ENCODE peak calls at places on chromosomes 16 and 17, in six cellular contexts. K is NB4, B is astrocyte of the spinal cord, A is colonic mucosa, Z is cardiac muscle cell, G is epithelial cell of esophagus. Q is an unnamed sample.

GRCh38 chr16:4077083-4077714 is 39.0 kb downstream of the ADCY9 start:
- DNase-seq in K (no peak), B (no peak), A (no peak), Z (no peak), G (peak), Q (no peak)

GRCh38 chr16:10040136-10041080 is 141.8 kb downstream of the GRIN2A start:
- DNase-seq in K (no peak), B (no peak), A (no peak), Z (no peak), G (no peak), Q (no peak)

GRCh38 chr16:47366228-47366627 is 94.6 kb downstream of the ITFG1 start:
- DNase-seq in K (no peak), B (no peak), A (no peak), Z (no peak), G (no peak), Q (no peak)

GRCh38 chr16:27080870-27081269 is 14.1 kb downstream of the C16orf82 start:
- DNase-seq in K (no peak), B (no peak), A (no peak), Z (no peak), G (no peak), Q (no peak)

GRCh38 chr17:65103896-65104295 is 33.3 kb upstream of the RGS9 start:
- DNase-seq in K (no peak), B (peak), A (no peak), Z (no peak), G (peak), Q (no peak)

GRCh38 chr17:62657664-62658063 is 30.2 kb downstream of the MRC2 start:
- DNase-seq in K (no peak), B (no peak), A (no peak), Z (no peak), G (no peak), Q (no peak)

GRCh38 chr17:72567774-72568173 is 447.0 kb downstream of the SOX9 start:
- DNase-seq in K (no peak), B (no peak), A (no peak), Z (no peak), G (no peak), Q (no peak)

GRCh38 chr16:80285089-80285488 is 255.7 kb upstream of the DYNLRB2 start:
- DNase-seq in K (no peak), B (peak), A (no peak), Z (no peak), G (peak), Q (no peak)

GRCh38 chr17:75681289-75681688 is 14.2 kb downstream of the SAP30BP start:
- DNase-seq in K (no peak), B (peak), A (no peak), Z (no peak), G (peak), Q (peak)

GRCh38 chr17:4938069-4938491 is 1.8 kb downstream of the SLC25A11 start:
- DNase-seq in K (no peak), B (no peak), A (no peak), Z (no peak), G (no peak), Q (no peak)

GRCh38 chr16:89363621-89364393 is 126.6 kb downstream of the ANKRD11 start:
- DNase-seq in K (peak), B (peak), A (no peak), Z (no peak), G (peak), Q (peak)

GRCh38 chr17:46848534-46848933 is 2.8 kb upstream of the WNT9B start:
- DNase-seq in K (no peak), B (no peak), A (no peak), Z (no peak), G (no peak), Q (no peak)

GRCh38 chr17:47810901-47811635 is 10.5 kb downstream of the OSBPL7 start:
- DNase-seq in K (no peak), B (no peak), A (peak), Z (no peak), G (no peak), Q (no peak)

GRCh38 chr17:14471052-14471451 is 170.2 kb downstream of the HS3ST3B1 start:
- DNase-seq in K (no peak), B (peak), A (no peak), Z (no peak), G (peak), Q (peak)

GRCh38 chr17:82021728-82022309 is 859 bp downstream of the CENPX start:
- DNase-seq in K (no peak), B (no peak), A (peak), Z (no peak), G (no peak), Q (no peak)

GRCh38 chr17:40479754-40480480 is 21.5 kb downstream of the TNS4 start:
- DNase-seq in K (peak), B (no peak), A (no peak), Z (no peak), G (peak), Q (no peak)

GRCh38 chr17:31008374-31009035 is 37.7 kb downstream of the RNF135 start:
- DNase-seq in K (peak), B (peak), A (peak), Z (peak), G (peak), Q (no peak)

GRCh38 chr17:71438631-71439146 is 682.1 kb upstream of the SOX9 start:
- DNase-seq in K (no peak), B (peak), A (no peak), Z (peak), G (peak), Q (peak)

GRCh38 chr16:89646270-89646669 is 11.2 kb downstream of the CHMP1A start:
- DNase-seq in K (no peak), B (no peak), A (no peak), Z (no peak), G (no peak), Q (no peak)

GRCh38 chr16:68590201-68590994 is 51.3 kb downstream of the ZFP90 start:
- DNase-seq in K (peak), B (peak), A (peak), Z (peak), G (peak), Q (peak)

GRCh38 chr17:41339571-41340169 is 11.0 kb downstream of the KRT33A start:
- DNase-seq in K (no peak), B (no peak), A (no peak), Z (no peak), G (peak), Q (no peak)

GRCh38 chr16:66521951-66522771 is 27.8 kb downstream of the TK2 start:
- DNase-seq in K (peak), B (peak), A (peak), Z (no peak), G (peak), Q (no peak)

GRCh38 chr16:49183911-49184310 is 97.7 kb downstream of the CBLN1 start:
- DNase-seq in K (peak), B (no peak), A (peak), Z (peak), G (peak), Q (peak)

GRCh38 chr17:71983828-71984227 is 137.0 kb upstream of the SOX9 start:
- DNase-seq in K (no peak), B (no peak), A (no peak), Z (no peak), G (peak), Q (no peak)

GRCh38 chr16:54454616-54455015 is 168.0 kb upstream of the IRX3 start:
- DNase-seq in K (peak), B (no peak), A (no peak), Z (no peak), G (no peak), Q (no peak)

GRCh38 chr16:81755915-81756644 is 23.0 kb upstream of the PLCG2 start:
- DNase-seq in K (peak), B (no peak), A (no peak), Z (no peak), G (no peak), Q (no peak)
- H3K4me3 ChIP-seq in K (no peak), B (no peak), A (no peak), Z (no peak), G (no peak), Q (no peak)

DNA sequence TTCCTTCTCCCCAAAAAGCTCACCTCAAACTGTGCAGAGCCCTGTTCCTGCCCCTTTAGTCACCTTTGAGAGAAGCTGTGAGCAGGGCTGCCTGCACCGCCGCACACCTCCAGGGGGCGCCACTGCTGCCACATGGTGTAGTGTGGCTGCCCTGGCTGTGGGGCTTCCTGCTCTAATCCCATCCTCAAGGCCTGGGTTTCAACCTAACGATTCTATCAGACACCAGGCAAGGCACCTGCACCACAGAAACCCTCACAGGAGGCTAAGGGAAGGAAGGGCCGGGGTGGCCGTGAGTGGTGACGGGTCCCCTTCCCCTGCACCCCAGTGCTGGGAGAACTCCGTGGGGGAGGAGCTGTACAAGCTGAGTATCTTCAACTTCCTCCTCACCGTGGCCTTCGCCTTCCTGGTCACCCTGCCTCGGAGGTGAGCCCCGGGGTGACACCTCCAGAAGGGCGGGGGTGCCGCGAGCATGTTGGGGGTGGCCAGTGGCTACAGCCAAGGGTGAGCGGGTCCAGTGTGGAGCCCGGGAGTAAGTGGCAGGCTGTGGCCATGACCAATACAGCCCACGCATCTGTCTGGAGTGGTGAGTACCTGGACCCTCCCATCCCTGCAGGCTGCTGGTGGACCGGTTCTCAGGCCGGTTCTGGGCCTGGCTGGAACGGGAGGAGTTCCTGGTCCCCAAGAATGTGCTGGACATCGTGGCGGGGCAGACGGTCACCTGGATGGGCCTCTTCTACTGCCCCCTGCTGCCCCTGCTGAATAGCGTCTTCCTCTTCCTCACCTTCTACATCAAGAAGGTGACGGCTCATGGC is 7.0 kb downstream of the TMC8 start:
- DNase-seq in K (peak), B (no peak), A (no peak), Z (no peak), G (no peak), Q (no peak)
- TF ChIP-seq CTCF in K (peak), B (peak), A (no peak), Z (peak), G (peak), Q (peak)

GRCh38 chr16:71933017-71933416 is 37.7 kb downstream of the IST1 start:
- DNase-seq in K (no peak), B (no peak), A (no peak), Z (no peak), G (no peak), Q (no peak)

GRCh38 chr16:71930993-71931392 is 35.7 kb downstream of the IST1 start:
- DNase-seq in K (no peak), B (no peak), A (no peak), Z (no peak), G (no peak), Q (no peak)

GRCh38 chr16:71931599-71931998 is 36.3 kb downstream of the IST1 start:
- DNase-seq in K (no peak), B (no peak), A (no peak), Z (no peak), G (no peak), Q (no peak)

GRCh38 chr16:71937868-71938510 is 42.7 kb downstream of the IST1 start:
- DNase-seq in K (no peak), B (no peak), A (no peak), Z (no peak), G (no peak), Q (no peak)

DNA sequence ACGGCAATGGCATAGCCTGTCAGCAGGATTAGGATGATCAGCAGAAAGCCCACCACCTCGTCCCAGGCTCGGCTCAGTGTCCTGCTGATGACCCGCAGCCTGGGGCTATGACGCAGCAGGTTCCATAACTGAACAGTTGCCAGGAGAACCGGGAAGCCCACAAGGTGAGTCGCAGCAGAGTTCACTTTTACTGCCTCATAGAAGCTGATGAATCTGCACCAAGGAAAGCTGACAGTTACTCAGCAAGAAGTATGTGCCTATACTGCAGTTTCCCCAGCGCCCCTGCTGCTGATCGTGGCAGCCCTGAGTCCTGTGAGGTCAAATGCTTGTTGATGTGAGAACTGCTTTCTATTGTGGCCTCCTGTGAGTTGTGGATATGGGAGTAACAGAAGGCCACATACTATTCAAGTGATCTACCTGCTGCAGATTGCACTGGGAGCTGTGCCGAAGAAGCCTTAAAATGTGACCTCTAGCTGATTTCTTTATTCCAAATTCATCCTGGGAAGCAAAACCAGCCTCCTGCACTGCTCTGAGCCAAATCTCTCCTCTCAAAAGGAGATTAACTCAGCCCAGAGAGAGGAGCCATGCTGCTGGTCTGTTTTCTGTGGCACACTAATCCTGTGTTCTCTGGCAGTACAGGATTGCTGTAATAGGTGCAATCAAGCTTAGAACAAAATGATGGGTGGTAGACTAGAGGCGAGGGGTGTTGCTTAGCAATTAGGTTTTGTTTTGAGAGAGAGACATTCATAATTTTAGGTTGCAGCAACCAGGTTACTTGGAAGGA is 38.8 kb downstream of the IST1 start:
- DNase-seq in K (no peak), B (peak), A (no peak), Z (no peak), G (peak), Q (no peak)
- H3K4me3 ChIP-seq in K (no peak), B (no peak), A (no peak), Z (no peak), G (no peak), Q (no peak)

DNA sequence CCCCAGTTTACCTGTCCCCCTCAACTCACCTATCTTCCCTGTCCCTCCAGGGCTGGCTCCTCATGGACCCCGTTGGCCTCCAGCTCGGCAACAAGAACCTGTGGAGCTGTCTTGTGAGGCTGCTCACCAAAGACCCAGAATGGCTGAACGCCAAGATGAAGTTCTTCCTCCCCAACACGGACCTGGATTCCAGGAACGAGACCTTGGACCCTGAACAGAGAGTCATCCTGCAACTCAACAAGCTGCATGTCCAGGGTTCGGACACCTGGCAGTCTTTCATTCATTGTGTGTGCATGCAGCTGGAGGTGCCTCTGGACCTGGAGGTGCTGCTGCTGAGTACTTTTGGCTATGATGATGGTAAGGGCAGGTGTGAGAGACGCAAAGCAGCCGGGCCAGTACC is 31.3 kb downstream of the NLRC5 start:
- DNase-seq in K (no peak), B (no peak), A (no peak), Z (no peak), G (no peak), Q (no peak)
- TF ChIP-seq CTCF in K (no peak), B (no peak), A (no peak), Z (no peak), G (no peak), Q (no peak)

GRCh38 chr17:67322039-67322787 is 44.2 kb downstream of the PSMD12 start:
- DNase-seq in K (peak), B (no peak), A (no peak), Z (peak), G (peak), Q (no peak)
- H3K4me3 ChIP-seq in K (no peak), B (no peak), A (no peak), Z (no peak), G (no peak), Q (no peak)

DNA sequence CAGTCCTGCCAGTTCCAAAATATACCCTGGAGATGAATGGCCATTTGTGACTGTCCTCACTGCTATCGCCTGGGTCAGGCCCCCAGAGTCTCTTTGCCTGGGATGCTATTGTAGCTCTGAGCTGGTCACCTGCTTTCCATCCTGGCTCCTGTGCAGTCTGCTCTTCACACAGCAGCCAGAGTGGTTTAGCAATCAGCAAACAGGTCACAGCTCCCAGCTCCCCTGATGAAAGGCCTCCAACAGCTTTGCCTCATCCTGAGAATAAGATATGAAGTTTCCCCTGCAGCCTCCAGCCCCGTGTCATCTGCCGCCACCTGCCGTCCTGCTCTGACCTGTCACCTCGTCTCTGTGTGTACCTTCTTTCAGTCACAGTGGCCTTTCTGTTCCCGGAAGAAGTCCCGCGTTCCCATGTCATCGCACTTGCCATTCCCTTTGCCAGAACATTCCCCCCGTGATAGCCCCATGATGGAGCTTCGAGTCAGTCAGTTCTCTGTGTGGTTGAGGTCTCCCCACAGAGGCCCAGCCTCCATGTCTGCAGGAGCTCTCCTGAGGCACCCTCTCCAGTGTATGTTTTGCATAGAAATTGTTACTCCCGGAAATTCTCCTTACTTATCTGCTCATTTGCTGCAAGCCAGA is 281.5 kb downstream of the SNX29 start:
- DNase-seq in K (no peak), B (no peak), A (peak), Z (peak), G (no peak), Q (no peak)
- TF ChIP-seq CTCF in K (no peak), B (no peak), A (no peak), Z (no peak), G (no peak), Q (no peak)